ENCODE peak calls at places on chromosomes 7 and 10, in five cellular contexts. J is PC-3, O is GM23248, G is colonic mucosa, F is fibroblast of lung. X is an unnamed sample.

GRCh38 chr10:61943699-61944444 is 42.4 kb downstream of the ARID5B start:
- DNase-seq in O (peak; percentile 77), G (no peak), F (peak; percentile 77), J (peak; percentile 99), X (peak; percentile 59)

GRCh38 chr7:30869794-30870491 is 41.7 kb upstream of the AQP1 start:
- DNase-seq in G (no peak), O (peak; percentile 50), F (peak; percentile 62), J (no peak), X (peak; percentile 54)

GRCh38 chr10:99520040-99520803 is 12.5 kb upstream of the NKX2-3 start:
- DNase-seq in O (no peak), J (no peak), G (peak; percentile 37), F (no peak), X (no peak)

GRCh38 chr7:116955801-116956514 is 2.7 kb downstream of the ST7 start:
- DNase-seq in J (no peak), O (peak; percentile 27), G (no peak), F (peak; percentile 53), X (peak; percentile 45)

GRCh38 chr10:101889256-101890210 is 45.9 kb upstream of the KCNIP2 start:
- DNase-seq in O (peak; percentile 83), G (peak; percentile 77), J (peak; percentile 76), F (peak; percentile 62), X (peak; percentile 95)

GRCh38 chr10:96840841-96841518 is 8.9 kb downstream of the LCOR start:
- DNase-seq in F (peak; percentile 67), O (no peak), J (peak; percentile 82), G (no peak), X (peak; percentile 54)

GRCh38 chr10:99630439-99630838 is 10.2 kb upstream of the SLC25A28 start:
- DNase-seq in J (peak; percentile 53), F (peak; percentile 60), O (peak; percentile 81), G (peak; percentile 29), X (peak; percentile 78)

GRCh38 chr7:37085600-37085999 is 361.3 kb upstream of the AOAH start:
- DNase-seq in O (peak; percentile 3), J (no peak), G (no peak), F (no peak), X (no peak)

GRCh38 chr10:82643601-82644000 is 768.6 kb downstream of the NRG3 start:
- DNase-seq in J (no peak), G (no peak), O (no peak), F (no peak), X (peak; percentile 1)

GRCh38 chr10:79178614-79179403 is 110.0 kb downstream of the ZMIZ1 start:
- DNase-seq in O (peak; percentile 82), G (no peak), F (peak; percentile 95), J (no peak), X (peak; percentile 58)

GRCh38 chr10:80196950-80197315 is 8.4 kb downstream of the ANXA11 start:
- DNase-seq in G (no peak), O (no peak), J (no peak), F (no peak), X (no peak)

GRCh38 chr10:80196270-80196949 is 8.9 kb downstream of the ANXA11 start:
- DNase-seq in J (peak; percentile 100), F (peak; percentile 74), O (peak; percentile 82), G (peak; percentile 89), X (peak; percentile 31)

GRCh38 chr10:80192553-80192952 is 12.8 kb downstream of the ANXA11 start:
- DNase-seq in O (no peak), F (no peak), J (no peak), G (no peak), X (no peak)

GRCh38 chr10:80194373-80195045 is 10.8 kb downstream of the ANXA11 start:
- DNase-seq in O (no peak), G (no peak), J (no peak), F (no peak), X (no peak)

DNA sequence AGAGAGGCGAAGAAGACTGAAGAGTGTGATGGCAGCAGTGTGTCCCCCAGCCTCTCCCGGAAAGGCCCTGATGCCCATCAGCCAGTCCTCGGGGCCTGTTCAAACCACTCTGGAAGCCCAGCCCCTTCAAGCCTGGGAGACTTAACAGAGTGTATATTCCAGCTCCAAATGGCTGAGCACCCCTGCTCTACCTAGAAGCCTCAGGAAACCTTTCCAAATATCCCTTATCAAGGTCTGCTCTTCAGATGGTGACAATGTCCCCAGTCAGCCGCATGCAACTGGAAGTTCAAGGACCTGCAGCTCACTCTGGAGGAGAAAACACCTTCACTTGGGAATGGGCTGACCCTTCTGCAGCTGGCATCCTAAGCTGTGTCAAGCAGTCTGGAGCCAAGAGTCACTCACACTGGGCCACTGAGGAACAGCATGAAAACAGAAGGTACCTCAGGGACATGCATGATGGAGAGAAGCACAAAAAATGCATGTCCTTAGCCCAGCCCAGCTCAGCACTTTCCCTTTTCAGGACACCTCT is 10.2 kb downstream of the ANXA11 start:
- DNase-seq in O (no peak), G (no peak), J (no peak), F (no peak), X (no peak)
- H3K9ac ChIP-seq in O (no peak overlapping the region), G (peak overlapping the region; percentile 48), J (peak overlapping the region; percentile 33), F (no peak overlapping the region), X (no peak overlapping the region)

GRCh38 chr10:124045245-124045644 is 48.2 kb downstream of the CHST15 start:
- DNase-seq in G (no peak), F (no peak), J (no peak), O (no peak), X (no peak)

GRCh38 chr10:124045794-124046355 is 47.5 kb downstream of the CHST15 start:
- DNase-seq in O (no peak), F (no peak), J (no peak), G (no peak), X (no peak)

GRCh38 chr10:124048371-124049290 is 44.8 kb downstream of the CHST15 start:
- DNase-seq in F (no peak), G (no peak), J (no peak), O (no peak), X (no peak)

GRCh38 chr10:124049484-124049883 is 43.9 kb downstream of the CHST15 start:
- DNase-seq in O (peak; percentile 24), F (peak; percentile 57), G (no peak), J (peak; percentile 73), X (peak; percentile 24)

GRCh38 chr10:124047427-124048157 is 45.8 kb downstream of the CHST15 start:
- DNase-seq in F (no peak), J (no peak), G (no peak), O (no peak), X (no peak)
- H3K4me3 ChIP-seq in F (no peak overlapping the region), J (no peak overlapping the region), G (no peak overlapping the region), O (no peak overlapping the region), X (no peak overlapping the region)

GRCh38 chr10:37067576-37067975 is 57.8 kb upstream of the ANKRD30A start:
- DNase-seq in F (no peak), G (no peak), J (peak; percentile 95), O (no peak), X (no peak)
- H3K9me3 ChIP-seq in F (no peaks in the 10 kb centered on the region), G (no peaks in the 10 kb centered on the region), J (peaks cover 4% of the 10 kb centered on the region), O (no peaks in the 10 kb centered on the region), X (peaks cover 4% of the 10 kb centered on the region)

GRCh38 chr10:88994034-88994433 is 3.4 kb downstream of the FAS start:
- DNase-seq in O (peak; percentile 77), J (no peak), F (peak; percentile 72), G (peak; percentile 16), X (peak; percentile 46)
- H3K9ac ChIP-seq in O (peak overlapping the region; percentile 91), J (no peak overlapping the region), F (no peak overlapping the region), G (peak overlapping the region; percentile 51), X (peak overlapping the region; percentile 99)

DNA sequence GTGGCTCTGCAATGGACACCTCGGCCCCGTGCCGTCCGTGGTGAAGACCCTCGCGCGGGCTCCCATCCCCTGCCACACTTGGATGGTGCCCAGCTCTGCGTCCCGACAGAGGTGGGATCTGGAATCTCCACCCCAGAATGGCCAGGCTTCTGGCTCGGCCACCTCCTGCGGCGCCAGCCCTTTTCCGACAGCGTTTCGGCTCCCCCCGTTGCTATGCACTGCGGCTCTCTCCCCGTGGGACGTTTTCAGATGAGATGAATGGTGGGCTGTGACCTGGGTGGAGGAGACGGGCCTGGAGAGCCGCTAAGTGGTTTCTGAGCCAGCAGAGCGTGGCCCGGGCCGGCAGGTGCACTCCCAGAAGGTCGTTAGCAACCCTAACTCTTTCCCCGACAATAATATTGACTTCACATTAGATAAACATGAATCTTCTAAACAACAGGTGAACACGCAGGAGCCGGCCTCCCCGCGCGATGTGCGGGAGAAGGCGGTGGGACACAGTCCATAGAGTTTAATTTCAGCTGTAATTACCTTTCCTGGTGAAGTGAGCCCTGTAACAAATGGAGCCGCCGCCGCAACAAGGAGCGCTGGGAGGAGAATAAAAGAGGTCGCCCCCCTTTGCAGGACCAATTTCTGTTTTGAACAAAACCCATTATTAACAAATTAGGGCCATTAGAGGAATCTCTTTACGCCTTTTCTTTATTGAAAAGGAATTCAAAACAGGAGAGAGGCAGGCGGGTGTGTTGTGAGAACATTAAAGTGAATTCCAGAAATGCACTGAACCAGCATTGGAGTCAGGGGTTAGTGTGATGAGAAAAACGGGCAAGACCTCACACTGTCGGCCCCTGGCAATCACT is 294.3 kb upstream of the PFKP start:
- DNase-seq in F (no peak), O (no peak), G (no peak), J (no peak), X (no peak)
- H3K4me3 ChIP-seq in F (no peak overlapping the region), O (no peak overlapping the region), G (no peak overlapping the region), J (no peak overlapping the region), X (no peak overlapping the region)

GRCh38 chr10:132955479-132955878 is 13.1 kb upstream of the CFAP46 start:
- DNase-seq in G (no peak), O (no peak), F (no peak), J (no peak), X (no peak)
- H3K9me3 ChIP-seq in G (no peaks in the 10 kb centered on the region), O (no peaks in the 10 kb centered on the region), F (no peaks in the 10 kb centered on the region), J (no peaks in the 10 kb centered on the region), X (no peaks in the 10 kb centered on the region)

GRCh38 chr7:47577351-47577919 is 4.5 kb downstream of the TNS3 start:
- DNase-seq in F (peak; percentile 56), O (no peak), J (no peak), G (no peak), X (no peak)
- H3K9ac ChIP-seq in F (no peak overlapping the region), O (no peak overlapping the region), J (peak overlapping the region; percentile 51), G (peak overlapping the region; percentile 81), X (peak overlapping the region; percentile 69)

DNA sequence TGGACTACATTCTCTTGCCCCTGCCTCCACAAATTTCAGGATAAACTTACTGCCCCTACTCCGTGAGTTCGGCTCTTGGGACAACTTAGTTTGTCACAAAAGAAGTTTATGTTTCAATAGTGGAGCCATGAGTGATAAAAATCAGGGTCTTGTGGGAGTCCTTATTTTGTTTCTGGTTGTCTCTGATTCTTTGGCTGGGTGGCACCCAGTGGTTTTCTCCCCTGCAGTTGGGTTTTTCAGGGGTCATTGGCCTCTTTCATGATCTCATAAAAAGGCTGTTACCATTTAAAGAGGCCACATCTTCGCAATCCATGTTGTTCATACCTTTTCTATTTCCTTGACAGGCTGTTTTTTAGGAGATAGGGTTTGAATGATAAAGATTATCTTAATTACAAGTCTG is 5.5 kb downstream of the TET1 start:
- DNase-seq in F (no peak), J (no peak), O (no peak), G (no peak), X (no peak)
- H3K4me3 ChIP-seq in F (no peak overlapping the region), J (no peak overlapping the region), O (no peak overlapping the region), G (no peak overlapping the region), X (no peak overlapping the region)

X was measured in adipocyte.